ENCODE peak calls at places on chromosomes 6 and 20, in four cellular contexts. L is kidney epithelial cell, N is anterior cingulate cortex, W is upper lobe of right lung. T is an unnamed sample.

GRCh38 chr20:61369731-61370520 is 117.9 kb downstream of the CDH4 start:
- DNase-seq in L (no peak), W (no peak), N (no peak), T (no peak)

GRCh38 chr6:155418017-155418749 is 37.5 kb downstream of the NOX3 start:
- DNase-seq in W (no peak), L (no peak), N (no peak), T (no peak)

GRCh38 chr6:161618816-161619454 is 345.1 kb upstream of the AGPAT4 start:
- DNase-seq in N (peak), L (peak), W (no peak), T (no peak)

GRCh38 chr6:156686429-156686939 is 90.7 kb upstream of the ARID1B start:
- DNase-seq in N (peak), W (no peak), L (no peak), T (no peak)

GRCh38 chr6:146224988-146225387 is 196.1 kb downstream of the GRM1 start:
- DNase-seq in L (no peak), N (peak), W (no peak), T (no peak)

GRCh38 chr6:126721581-126722145 is 381.7 kb downstream of the CENPW start:
- DNase-seq in W (no peak), L (peak), N (no peak), T (no peak)

GRCh38 chr6:12718025-12718424 is 1.5 kb downstream of the PHACTR1 start:
- DNase-seq in N (no peak), L (peak), W (no peak), T (no peak)

GRCh38 chr20:21155268-21155667 is 29.4 kb downstream of the KIZ start:
- DNase-seq in L (no peak), W (no peak), N (no peak), T (no peak)

GRCh38 chr6:3919130-3919628 is 70.0 kb downstream of the FAM50B start:
- DNase-seq in L (peak), N (no peak), W (peak), T (no peak)

GRCh38 chr20:61376541-61377231 is 124.6 kb downstream of the CDH4 start:
- DNase-seq in W (no peak), L (no peak), N (no peak), T (no peak)